ENCODE peak calls at places on chromosomes 3 and 15, in five cellular contexts. T is B cell, J is cardiac muscle cell, V is A549, N is PC-3. C is an unnamed sample.

GRCh38 chr15:43483306-43484128 is 9.4 kb downstream of the TP53BP1 start:
- DNase-seq in N (peak), T (no peak), V (peak), J (no peak), C (peak)

GRCh38 chr15:48121849-48122248 is 1.1 kb downstream of the SLC24A5 start:
- DNase-seq in T (no peak), N (no peak), J (no peak), V (no peak), C (no peak)

GRCh38 chr3:71580636-71581215 is 2.8 kb downstream of the FOXP1 start:
- DNase-seq in T (no peak), V (no peak), N (no peak), J (peak), C (peak)

GRCh38 chr3:71229905-71230657 is 353.4 kb downstream of the FOXP1 start:
- DNase-seq in N (no peak), J (no peak), T (no peak), V (no peak), C (no peak)

GRCh38 chr3:124203292-124203691 is 211.4 kb upstream of the ROPN1 start:
- DNase-seq in T (no peak), J (no peak), N (no peak), V (no peak), C (no peak)

GRCh38 chr3:104805042-104805441 is 561.7 kb upstream of the ALCAM start:
- DNase-seq in N (no peak), T (no peak), J (no peak), V (no peak), C (no peak)

GRCh38 chr15:40058476-40059140 is 19.6 kb upstream of the SRP14 start:
- DNase-seq in V (no peak), T (no peak), N (peak), J (no peak), C (no peak)

GRCh38 chr15:48285329-48286214 is 45.7 kb upstream of the DUT start:
- DNase-seq in J (peak), N (peak), V (peak), T (peak), C (peak)

GRCh38 chr3:11568503-11569155 is 75.1 kb downstream of the VGLL4 start:
- DNase-seq in V (peak), J (no peak), N (peak), T (no peak), C (peak)

GRCh38 chr3:17140670-17141505 is 256.1 kb downstream of the PLCL2 start:
- DNase-seq in T (no peak), J (no peak), N (peak), V (peak), C (peak)

GRCh38 chr3:179116816-179117215 is 31.3 kb upstream of the PIK3CA start:
- DNase-seq in N (no peak), T (no peak), J (no peak), V (no peak), C (no peak)

GRCh38 chr3:18758047-18758704 is 333.0 kb upstream of the SATB1 start:
- DNase-seq in N (peak), J (peak), V (peak), T (peak), C (peak)

GRCh38 chr3:48565591-48566400 is 2.2 kb upstream of the UCN2 start:
- DNase-seq in T (no peak), N (peak), J (no peak), V (peak), C (peak)

GRCh38 chr3:55160241-55160877 is 232.5 kb upstream of the LRTM1 start:
- DNase-seq in J (no peak), V (no peak), N (peak), T (no peak), C (peak)

GRCh38 chr3:128554465-128555097 is 61.6 kb upstream of the GATA2 start:
- DNase-seq in T (no peak), V (no peak), J (no peak), N (no peak), C (no peak)

GRCh38 chr3:16253601-16254000 is 11.1 kb downstream of the DPH3 start:
- DNase-seq in J (no peak), V (no peak), N (no peak), T (no peak), C (peak)

GRCh38 chr3:134795776-134796312 is 784 bp downstream of the EPHB1 start:
- DNase-seq in V (peak), J (peak), N (no peak), T (no peak), C (no peak)

GRCh38 chr15:67542462-67543347 is at the start of gene MAP2K5:
- DNase-seq in V (peak), J (peak), N (peak), T (peak), C (peak)

GRCh38 chr3:37559461-37559860 is 302.2 kb upstream of the CTDSPL start:
- DNase-seq in J (no peak), T (no peak), V (no peak), N (no peak), C (no peak)

GRCh38 chr3:52056521-52056967 is at the start of gene DUSP7:
- DNase-seq in J (peak), N (peak), T (peak), V (peak), C (peak)

GRCh38 chr3:52824037-52824436 is 6.4 kb downstream of the ITIH4 start:
- DNase-seq in V (no peak), T (no peak), N (no peak), J (no peak), C (no peak)

GRCh38 chr3:55797084-55797483 is 310.0 kb upstream of the WNT5A start:
- DNase-seq in T (no peak), V (no peak), J (no peak), N (no peak), C (no peak)

GRCh38 chr3:188486126-188486525 is 332.2 kb downstream of the LPP start:
- DNase-seq in T (no peak), V (no peak), J (no peak), N (peak), C (no peak)

GRCh38 chr3:146503459-146504202 is 34.3 kb upstream of the PLSCR2 start:
- DNase-seq in J (no peak), N (peak), T (no peak), V (peak), C (peak)

GRCh38 chr3:1394188-1394587 is 301.4 kb downstream of the CNTN6 start:
- DNase-seq in N (no peak), T (no peak), V (no peak), J (no peak), C (no peak)

GRCh38 chr15:23467110-23467600 is 20.1 kb upstream of the GOLGA6L2 start:
- DNase-seq in J (peak), T (no peak), V (peak), N (peak), C (peak)

GRCh38 chr3:23739536-23739935 is 66.2 kb upstream of the UBE2E1 start:
- DNase-seq in V (no peak), T (no peak), J (no peak), N (peak), C (peak)

GRCh38 chr15:50764331-50765201 is 940 bp downstream of the SPPL2A start:
- DNase-seq in T (no peak), N (peak), V (no peak), J (no peak), C (peak)

GRCh38 chr3:159911011-159911663 is 77.5 kb upstream of the IL12A start:
- DNase-seq in V (no peak), T (no peak), J (no peak), N (no peak), C (no peak)

GRCh38 chr15:39828374-39828931 is 45.8 kb upstream of the FSIP1 start:
- DNase-seq in N (peak), V (no peak), T (no peak), J (peak), C (peak)

GRCh38 chr3:183178833-183179549 is 16.5 kb upstream of the LAMP3 start:
- DNase-seq in N (peak), V (peak), J (peak), T (no peak), C (peak)

GRCh38 chr3:52244061-52244628 is 1.4 kb upstream of the PPM1M start:
- DNase-seq in T (no peak), V (no peak), N (peak), J (no peak), C (peak)

GRCh38 chr3:131432441-131432840 is 50.9 kb downstream of the NUDT16 start:
- DNase-seq in N (no peak), V (no peak), J (no peak), T (no peak), C (no peak)

GRCh38 chr3:58490860-58491501 is 915 bp upstream of the KCTD6 start:
- DNase-seq in T (no peak), J (no peak), N (no peak), V (no peak), C (no peak)

GRCh38 chr3:141249041-141249440 is 17.4 kb downstream of the PXYLP1 start:
- DNase-seq in V (no peak), N (no peak), T (no peak), J (no peak), C (peak)

GRCh38 chr3:107032111-107032510 is 345.1 kb upstream of the CCDC54 start:
- DNase-seq in N (no peak), V (no peak), T (no peak), J (no peak), C (no peak)

GRCh38 chr3:196867155-196867506 is 589 bp upstream of the SENP5 start:
- DNase-seq in J (no peak), T (no peak), N (no peak), V (no peak), C (no peak)

GRCh38 chr3:13192471-13193213 is 119.4 kb upstream of the IQSEC1 start:
- DNase-seq in J (no peak), V (peak), N (peak), T (no peak), C (peak)
- TF ChIP-seq CTCF in J (peak), V (peak), N (peak), T (peak), C (peak)

GRCh38 chr3:180684807-180685206 is 5.5 kb upstream of the CCDC39 start:
- DNase-seq in N (no peak), J (no peak), V (no peak), T (no peak), C (no peak)

GRCh38 chr3:180679178-180680096 is at the start of gene CCDC39:
- DNase-seq in N (peak), T (no peak), V (peak), J (peak), C (peak)

GRCh38 chr3:180678231-180678630 is 1.1 kb downstream of the CCDC39 start:
- DNase-seq in J (no peak), N (no peak), T (no peak), V (no peak), C (no peak)

GRCh38 chr3:180683816-180684215 is 4.5 kb upstream of the CCDC39 start:
- DNase-seq in V (no peak), T (no peak), N (no peak), J (no peak), C (no peak)

GRCh38 chr3:180680097-180680430 is 775 bp upstream of the CCDC39 start:
- DNase-seq in N (no peak), T (no peak), V (peak), J (peak), C (peak)
- TF ChIP-seq CTCF in N (peak), T (peak), V (peak), J (peak), C (peak)

GRCh38 chr15:77768107-77768506 is 135.4 kb upstream of the LINGO1 start:
- DNase-seq in T (no peak), V (no peak), N (no peak), J (no peak), C (no peak)
- TF ChIP-seq CTCF in T (no peak), V (no peak), N (no peak), J (no peak), C (no peak)

GRCh38 chr3:191210032-191210431 is 11.0 kb downstream of the OSTN start:
- DNase-seq in J (no peak), N (no peak), V (no peak), T (no peak), C (no peak)
- TF ChIP-seq CTCF in J (no peak), N (no peak), V (no peak), T (no peak), C (no peak)

GRCh38 chr3:139309046-139309660 is 34.7 kb upstream of the MRPS22 start:
- DNase-seq in J (no peak), V (no peak), T (no peak), N (no peak), C (no peak)

GRCh38 chr3:139306078-139306477 is 37.7 kb upstream of the MRPS22 start:
- DNase-seq in N (no peak), V (no peak), J (no peak), T (no peak), C (no peak)

GRCh38 chr3:139307601-139308146 is 36.1 kb upstream of the MRPS22 start:
- DNase-seq in J (no peak), V (no peak), N (no peak), T (no peak), C (no peak)

GRCh38 chr3:139308156-139309017 is 35.4 kb upstream of the MRPS22 start:
- DNase-seq in N (peak), J (no peak), T (no peak), V (peak), C (no peak)

GRCh38 chr3:139307072-139307491 is 36.7 kb upstream of the MRPS22 start:
- DNase-seq in N (no peak), V (peak), T (no peak), J (no peak), C (no peak)
- TF ChIP-seq CTCF in N (no peak), V (no peak), T (no peak), J (no peak), C (no peak)

GRCh38 chr15:29403778-29404177 is 134.2 kb upstream of the NSMCE3 start:
- DNase-seq in N (peak), V (peak), J (peak), T (no peak), C (no peak)
- TF ChIP-seq CTCF in N (peak), V (no peak), J (no peak), T (no peak), C (no peak)

GRCh38 chr3:191768421-191768820 is 307.5 kb downstream of the PYDC2 start:
- DNase-seq in N (no peak), T (no peak), V (peak), J (no peak), C (no peak)
- TF ChIP-seq CTCF in N (no peak), T (no peak), V (no peak), J (no peak), C (no peak)

GRCh38 chr3:64185436-64185835 is 39.8 kb downstream of the PRICKLE2 start:
- DNase-seq in V (no peak), J (no peak), N (peak), T (no peak), C (peak)

GRCh38 chr3:64188810-64189560 is 36.3 kb downstream of the PRICKLE2 start:
- DNase-seq in J (peak), T (no peak), V (peak), N (peak), C (peak)

GRCh38 chr3:64184621-64185020 is 40.6 kb downstream of the PRICKLE2 start:
- DNase-seq in N (no peak), T (no peak), V (peak), J (no peak), C (peak)

GRCh38 chr3:64186667-64187064 is 38.6 kb downstream of the PRICKLE2 start:
- DNase-seq in T (no peak), J (no peak), N (no peak), V (no peak), C (no peak)

GRCh38 chr3:64187065-64187959 is 38.0 kb downstream of the PRICKLE2 start:
- DNase-seq in N (peak), T (no peak), V (peak), J (peak), C (peak)
- TF ChIP-seq CTCF in N (no peak), T (no peak), V (no peak), J (no peak), C (no peak)

C was measured in MCF 10A.